ENCODE peak calls at places on chromosomes 11 and 22, in eight cellular contexts. Q is stomach, W is HCT116, S is upper lobe of left lung, J is esophagus muscularis mucosa, P is sigmoid colon, X is GM12878, B is GM23338. D is an unnamed sample.

GRCh38 chr22:41302016-41302767 is 867 bp downstream of the ZC3H7B start:
- DNase-seq in W (no peak), X (no peak), S (no peak), P (no peak), Q (no peak), B (peak), J (no peak), D (no peak)

GRCh38 chr11:34614334-34615113 is 6.4 kb upstream of the EHF start:
- DNase-seq in X (no peak), Q (no peak), B (no peak), J (no peak), W (no peak), S (no peak), P (no peak), D (no peak)

GRCh38 chr22:27681037-27681436 is 120.5 kb downstream of the MN1 start:
- DNase-seq in J (no peak), W (no peak), X (no peak), Q (no peak), P (no peak), S (no peak), B (no peak), D (no peak)

GRCh38 chr11:116661056-116661455 is 111.7 kb downstream of the BUD13 start:
- DNase-seq in W (no peak), P (no peak), Q (no peak), J (no peak), S (no peak), X (no peak), B (no peak), D (no peak)

GRCh38 chr11:47331454-47332302 is 20.8 kb downstream of the MYBPC3 start:
- DNase-seq in Q (peak), S (no peak), X (no peak), P (no peak), J (no peak), W (no peak), B (no peak), D (no peak)

GRCh38 chr11:27716850-27717249 is 16.6 kb upstream of the BDNF start:
- DNase-seq in J (no peak), P (no peak), Q (no peak), S (no peak), B (peak), X (no peak), W (no peak), D (no peak)

GRCh38 chr11:67508486-67509121 is 642 bp upstream of the CDK2AP2 start:
- DNase-seq in S (peak), W (peak), P (peak), Q (peak), X (peak), B (peak), J (peak), D (peak)

GRCh38 chr22:22948651-22949611 is 61.3 kb downstream of the IGLL5 start:
- DNase-seq in W (no peak), J (peak), P (no peak), Q (no peak), S (no peak), B (no peak), X (no peak), D (no peak)

GRCh38 chr11:70267405-70267950 is 3.0 kb upstream of the PPFIA1 start:
- DNase-seq in J (no peak), Q (no peak), W (no peak), B (no peak), P (no peak), X (no peak), S (no peak), D (no peak)

GRCh38 chr22:39125622-39126021 is 26.9 kb downstream of the CBX7 start:
- DNase-seq in Q (no peak), J (no peak), B (no peak), W (no peak), P (no peak), X (no peak), S (no peak), D (no peak)

DNA sequence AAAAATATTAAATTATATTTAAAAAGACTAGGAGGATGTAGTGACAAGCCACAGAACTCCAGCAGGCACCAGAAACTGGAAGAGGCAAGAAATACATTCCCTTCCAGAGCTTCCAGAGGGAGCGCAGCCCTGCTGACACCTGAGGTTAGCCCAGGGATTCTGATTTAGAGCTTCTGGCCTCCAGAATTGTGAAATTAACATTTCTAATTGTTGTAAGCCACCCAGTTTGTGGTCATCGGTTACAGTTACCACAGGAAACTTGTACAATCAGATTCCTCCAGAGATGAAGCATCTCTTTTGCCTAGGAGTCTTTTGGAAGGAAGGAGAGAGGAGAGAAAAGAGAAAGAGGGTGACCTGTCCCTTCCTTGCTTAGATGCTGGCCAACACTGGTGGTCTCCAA is 6.4 kb upstream of the UBASH3B start:
- DNase-seq in X (no peak), S (no peak), J (no peak), W (no peak), P (no peak), B (no peak), Q (no peak), D (no peak)
- TF ChIP-seq POLR2AphosphoS5 in X (no peak), S (no peak), J (no peak), W (no peak), P (no peak), B (no peak), Q (no peak), D (no peak)

DNA sequence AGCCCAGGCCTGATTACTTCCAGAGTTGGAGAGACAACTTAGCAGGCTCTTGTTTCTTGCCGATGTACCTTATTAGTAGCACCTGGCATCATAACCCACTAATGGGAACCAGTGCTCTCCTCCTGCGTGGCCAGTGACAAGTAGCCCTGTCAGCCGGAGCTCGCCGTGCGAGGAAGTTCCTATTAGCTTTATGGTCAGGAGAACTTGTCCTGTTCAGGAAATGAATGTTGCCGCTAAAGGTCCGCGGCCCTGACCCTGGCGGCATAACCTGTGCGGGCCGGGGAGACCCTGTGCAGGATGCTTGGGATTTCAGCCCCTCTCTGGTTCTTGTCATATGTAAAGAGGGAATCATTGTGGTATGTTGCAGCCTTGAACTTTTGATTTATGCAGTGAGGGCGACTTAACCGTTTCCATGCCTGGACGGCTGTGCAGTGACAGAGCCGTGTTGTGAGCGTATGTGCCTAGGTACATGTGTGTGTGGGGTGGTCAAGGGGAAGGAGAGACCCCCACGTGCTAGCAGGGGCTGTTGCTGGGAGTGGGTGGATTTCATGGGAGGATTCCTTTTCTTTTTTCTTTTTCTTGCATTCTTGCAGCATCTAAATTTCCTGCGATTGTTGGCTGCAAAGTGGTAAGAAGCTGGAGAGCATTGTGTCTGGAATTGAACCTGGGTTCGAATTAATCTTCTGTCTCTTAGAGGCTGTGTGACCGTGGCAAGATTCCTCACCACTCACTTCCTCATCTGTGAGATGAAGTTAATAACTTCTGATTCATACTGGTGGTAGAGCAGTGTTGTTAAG is 15.2 kb downstream of the ZBTB16 start:
- DNase-seq in X (no peak), S (peak), B (no peak), Q (no peak), J (no peak), P (peak), W (no peak), D (no peak)
- TF ChIP-seq POLR2AphosphoS5 in X (no peak), S (no peak), B (no peak), Q (no peak), J (peak), P (no peak), W (no peak), D (no peak)

GRCh38 chr22:26512149-26512793 is at the start of gene TFIP11:
- DNase-seq in W (peak), S (peak), B (peak), X (peak), Q (peak), J (peak), P (peak), D (peak)
- TF ChIP-seq POLR2AphosphoS5 in W (peak), S (peak), B (peak), X (peak), Q (peak), J (peak), P (peak), D (peak)

DNA sequence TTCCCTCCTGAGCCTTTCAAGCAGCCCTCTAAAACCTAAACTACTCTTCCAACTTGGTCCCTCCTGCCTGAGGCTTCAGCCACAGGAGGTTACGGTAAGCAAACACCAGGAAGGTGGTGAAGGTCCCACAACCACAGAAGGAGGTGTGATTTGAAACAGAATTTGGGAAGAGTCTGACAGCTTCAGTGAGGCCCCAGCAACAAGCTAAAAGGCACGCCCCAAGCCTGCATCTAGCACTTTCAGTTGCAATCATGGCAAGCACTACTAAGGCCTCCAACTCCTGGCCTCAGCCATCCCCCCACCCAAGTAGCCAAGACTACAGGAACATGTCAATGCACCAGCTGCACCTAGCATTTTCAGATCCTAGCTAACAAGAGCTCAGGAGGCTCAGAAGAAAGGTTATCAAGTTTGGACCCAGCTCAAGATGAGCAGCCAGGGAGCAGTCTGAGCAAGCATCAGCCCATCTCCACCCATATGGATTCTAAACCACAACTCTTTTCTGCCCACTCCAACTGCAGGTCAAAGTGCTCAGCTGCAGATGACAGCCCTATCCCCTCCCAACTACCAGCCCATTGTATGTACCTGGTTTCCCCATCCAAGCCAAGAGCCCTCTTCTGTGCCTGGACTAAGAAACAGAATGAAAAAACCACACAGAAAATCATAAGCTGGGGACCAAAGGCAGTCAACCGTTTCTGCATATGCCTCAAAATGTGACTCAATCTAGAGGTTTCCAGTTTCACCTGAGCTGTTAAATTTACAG is 10.4 kb upstream of the AHNAK start:
- DNase-seq in Q (no peak), P (no peak), J (no peak), X (peak), W (no peak), S (no peak), B (no peak), D (no peak)
- TF ChIP-seq POLR2AphosphoS5 in Q (no peak), P (no peak), J (no peak), X (no peak), W (no peak), S (no peak), B (no peak), D (no peak)

DNA sequence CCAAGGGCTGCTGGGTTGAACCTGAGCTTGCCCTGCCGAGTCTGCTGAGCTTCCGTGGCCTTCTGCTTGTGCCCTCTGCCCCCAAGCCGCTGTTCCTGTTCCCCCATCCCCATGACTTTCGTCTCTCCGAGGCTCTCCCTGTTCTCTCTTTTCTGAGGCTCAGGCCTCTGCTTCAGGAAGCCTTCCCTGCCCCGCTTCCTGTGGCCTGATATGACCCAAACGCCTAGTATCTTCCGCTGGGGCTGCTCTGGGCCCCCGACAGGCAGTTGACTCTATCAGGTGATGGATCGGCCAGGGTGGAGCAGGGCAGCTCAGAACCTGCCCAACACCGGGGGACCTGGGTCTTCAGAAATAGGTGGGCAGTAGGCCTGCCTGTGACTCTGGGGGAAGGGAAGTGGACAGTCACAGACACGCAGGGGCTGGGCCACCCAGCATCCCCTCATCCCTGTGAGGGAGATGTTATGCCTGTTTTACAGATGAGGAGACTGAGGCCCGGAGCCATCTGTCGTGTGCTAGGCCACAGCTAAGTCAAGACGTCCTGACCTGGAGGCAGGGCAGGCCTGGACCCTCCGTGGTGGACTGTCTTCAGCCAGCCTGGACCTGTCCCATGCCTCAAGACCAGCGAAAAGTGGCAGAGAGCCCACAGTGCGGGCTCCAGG is 16.3 kb downstream of the BAD start:
- DNase-seq in S (peak), X (no peak), J (no peak), P (no peak), B (no peak), W (no peak), Q (no peak), D (no peak)
- TF ChIP-seq POLR2AphosphoS5 in S (no peak), X (peak), J (no peak), P (no peak), B (no peak), W (no peak), Q (no peak), D (no peak)